ENCODE peak calls at places on chromosome 11, in ten cellular contexts. L is IMR-90; X is transverse colon; U is BJ; V is foreskin fibroblast; J is 8988T; B is substantia nigra; E is stimulated activated CD4-positive, alpha-beta T cell treated with anti-CD3 and anti-CD28 coated beads, Interleukin-1b, Interleukin-23, amount 100 ng/mL, for 48 hours; P is GM12878; O is NCI-H2081. Z is an unnamed sample.

GRCh38 chr11:1937616-1938342 is 9.4 kb upstream of the MRPL23 start:
- DNase-seq in L (no peak), X (no peak), U (no peak), V (no peak), J (no peak), B (no peak), E (peak; percentile 1), P (no peak), O (no peak), Z (no peak)

GRCh38 chr11:68994161-68994890 is 13.5 kb upstream of the MRGPRD start:
- DNase-seq in L (no peak), X (no peak), U (no peak), V (no peak), J (no peak), B (no peak), E (no peak), P (no peak), O (no peak), Z (no peak)

GRCh38 chr11:110251837-110252236 is 44.6 kb downstream of the RDX start:
- DNase-seq in L (peak; percentile 65), X (no peak), U (no peak), V (peak; percentile 47), J (no peak), B (no peak), E (no peak), P (no peak), O (peak; percentile 52), Z (no peak)

GRCh38 chr11:86592047-86592564 is 80.3 kb downstream of the ME3 start:
- DNase-seq in L (peak; percentile 68), X (no peak), U (no peak), V (peak; percentile 84), J (no peak), B (no peak), E (no peak), P (no peak), O (no peak), Z (peak; percentile 9)

GRCh38 chr11:12362857-12363256 is 14.5 kb upstream of the PARVA start:
- DNase-seq in L (no peak), X (no peak), U (no peak), V (no peak), J (no peak), B (no peak), E (no peak), P (no peak), O (no peak), Z (no peak)

GRCh38 chr11:76788661-76789442 is 5.7 kb downstream of the TSKU start:
- DNase-seq in L (no peak), X (peak; percentile 90), U (no peak), V (no peak), J (peak; percentile 17), B (peak; percentile 24), E (no peak), P (no peak), O (no peak), Z (no peak)

GRCh38 chr11:83521647-83522596 is 235.8 kb upstream of the CCDC90B start:
- DNase-seq in L (peak; percentile 31), X (no peak), U (no peak), V (peak; percentile 3), J (peak; percentile 10), B (no peak), E (no peak), P (no peak), O (no peak), Z (no peak)

GRCh38 chr11:107565219-107565937 is at the start of gene ALKBH8:
- DNase-seq in L (peak; percentile 58), X (peak; percentile 81), U (no peak), V (peak; percentile 55), J (peak; percentile 37), B (peak; percentile 62), E (peak; percentile 78), P (peak; percentile 50), O (peak; percentile 59), Z (peak; percentile 71)